ENCODE peak calls at places on chromosomes 1 and 21, in four cellular contexts. One of them, this sample, is unnamed.

GRCh38 chr1:203166192-203166940 is 9.3 kb downstream of the MYBPH start:
- DNase-seq in neural progenitor cell: no peak
- DNase-seq in MM.1S: peak
- DNase-seq in RWPE2: no peak
- DNase-seq in this sample: no peak

GRCh38 chr1:233473549-233474204 is 140.2 kb upstream of the KCNK1 start:
- DNase-seq in RWPE2: no peak
- DNase-seq in neural progenitor cell: no peak
- DNase-seq in MM.1S: no peak
- DNase-seq in this sample: no peak

GRCh38 chr1:235093685-235094592 is 34.7 kb downstream of the TOMM20 start:
- DNase-seq in RWPE2: no peak
- DNase-seq in MM.1S: peak
- DNase-seq in neural progenitor cell: peak
- DNase-seq in this sample: peak

GRCh38 chr21:36127250-36127904 is 7.5 kb upstream of the CBR3 start:
- DNase-seq in neural progenitor cell: no peak
- DNase-seq in MM.1S: no peak
- DNase-seq in RWPE2: no peak
- DNase-seq in this sample: no peak

GRCh38 chr21:45970674-45971486 is 10.7 kb upstream of the COL6A1 start:
- DNase-seq in RWPE2: peak
- DNase-seq in neural progenitor cell: peak
- DNase-seq in MM.1S: peak
- DNase-seq in this sample: no peak

GRCh38 chr1:58442114-58442513 is 104.4 kb downstream of the OMA1 start:
- DNase-seq in MM.1S: no peak
- DNase-seq in neural progenitor cell: no peak
- DNase-seq in RWPE2: no peak
- DNase-seq in this sample: no peak

GRCh38 chr1:165910764-165911421 is 83.5 kb downstream of the UCK2 start:
- DNase-seq in neural progenitor cell: no peak
- DNase-seq in MM.1S: no peak
- DNase-seq in RWPE2: peak
- DNase-seq in this sample: no peak

GRCh38 chr1:59433440-59433813 is 136.5 kb downstream of the FGGY start:
- DNase-seq in RWPE2: no peak
- DNase-seq in MM.1S: no peak
- DNase-seq in neural progenitor cell: no peak
- DNase-seq in this sample: no peak

GRCh38 chr1:153546796-153547559 is 1.4 kb upstream of the S100A4 start:
- DNase-seq in RWPE2: peak
- DNase-seq in MM.1S: no peak
- DNase-seq in neural progenitor cell: no peak
- DNase-seq in this sample: no peak

GRCh38 chr1:164703415-164703814 is 144.4 kb downstream of the PBX1 start:
- DNase-seq in MM.1S: no peak
- DNase-seq in neural progenitor cell: no peak
- DNase-seq in RWPE2: no peak
- DNase-seq in this sample: no peak

GRCh38 chr1:152164542-152165136 is 5.6 kb upstream of the RPTN start:
- DNase-seq in RWPE2: no peak
- DNase-seq in MM.1S: no peak
- DNase-seq in neural progenitor cell: no peak
- DNase-seq in this sample: no peak

GRCh38 chr1:54810144-54810942 is 9.2 kb upstream of the TTC22 start:
- DNase-seq in RWPE2: no peak
- DNase-seq in neural progenitor cell: peak
- DNase-seq in MM.1S: peak
- DNase-seq in this sample: peak

GRCh38 chr1:26130695-26131094 is 19.1 kb downstream of the PDIK1L start:
- DNase-seq in neural progenitor cell: no peak
- DNase-seq in MM.1S: no peak
- DNase-seq in RWPE2: no peak
- DNase-seq in this sample: no peak
- H3K4me3 ChIP-seq in neural progenitor cell: no peak
- H3K4me3 ChIP-seq in MM.1S: no peak
- H3K4me3 ChIP-seq in RWPE2: no peak
- H3K4me3 ChIP-seq in this sample: no peak

GRCh38 chr1:31709060-31709459 is 5.2 kb upstream of the COL16A1 start:
- DNase-seq in RWPE2: no peak
- DNase-seq in MM.1S: no peak
- DNase-seq in neural progenitor cell: no peak
- DNase-seq in this sample: no peak

GRCh38 chr1:31712625-31713024 is 8.8 kb upstream of the COL16A1 start:
- DNase-seq in RWPE2: no peak
- DNase-seq in MM.1S: no peak
- DNase-seq in neural progenitor cell: no peak
- DNase-seq in this sample: no peak

GRCh38 chr1:31715097-31715872 is 11.5 kb upstream of the COL16A1 start:
- DNase-seq in MM.1S: peak
- DNase-seq in RWPE2: no peak
- DNase-seq in neural progenitor cell: peak
- DNase-seq in this sample: no peak

GRCh38 chr1:31714442-31715096 is 10.8 kb upstream of the COL16A1 start:
- DNase-seq in neural progenitor cell: peak
- DNase-seq in MM.1S: peak
- DNase-seq in RWPE2: no peak
- DNase-seq in this sample: no peak

GRCh38 chr1:31712041-31712440 is 8.2 kb upstream of the COL16A1 start:
- DNase-seq in MM.1S: no peak
- DNase-seq in neural progenitor cell: no peak
- DNase-seq in RWPE2: no peak
- DNase-seq in this sample: no peak
- H3K4me3 ChIP-seq in MM.1S: no peak
- H3K4me3 ChIP-seq in neural progenitor cell: no peak
- H3K4me3 ChIP-seq in RWPE2: no peak
- H3K4me3 ChIP-seq in this sample: no peak

GRCh38 chr21:25361765-25362164 is 245.5 kb downstream of the MRPL39 start:
- DNase-seq in MM.1S: no peak
- DNase-seq in RWPE2: no peak
- DNase-seq in neural progenitor cell: no peak
- DNase-seq in this sample: no peak

GRCh38 chr21:25359724-25360123 is 247.6 kb downstream of the MRPL39 start:
- DNase-seq in MM.1S: no peak
- DNase-seq in RWPE2: no peak
- DNase-seq in neural progenitor cell: no peak
- DNase-seq in this sample: no peak

GRCh38 chr21:25361097-25361496 is 246.2 kb downstream of the MRPL39 start:
- DNase-seq in RWPE2: no peak
- DNase-seq in MM.1S: no peak
- DNase-seq in neural progenitor cell: no peak
- DNase-seq in this sample: no peak

GRCh38 chr21:25362375-25363267 is 244.7 kb downstream of the MRPL39 start:
- DNase-seq in RWPE2: no peak
- DNase-seq in neural progenitor cell: no peak
- DNase-seq in MM.1S: no peak
- DNase-seq in this sample: no peak

GRCh38 chr21:25360593-25360992 is 246.7 kb downstream of the MRPL39 start:
- DNase-seq in MM.1S: no peak
- DNase-seq in RWPE2: no peak
- DNase-seq in neural progenitor cell: no peak
- DNase-seq in this sample: no peak
- H3K4me3 ChIP-seq in MM.1S: no peak
- H3K4me3 ChIP-seq in RWPE2: no peak
- H3K4me3 ChIP-seq in neural progenitor cell: no peak
- H3K4me3 ChIP-seq in this sample: no peak

GRCh38 chr1:207470927-207471326 is 16.8 kb downstream of the CR2 start:
- DNase-seq in MM.1S: no peak
- DNase-seq in RWPE2: no peak
- DNase-seq in neural progenitor cell: no peak
- DNase-seq in this sample: peak
- H3K4me3 ChIP-seq in MM.1S: no peak
- H3K4me3 ChIP-seq in RWPE2: no peak
- H3K4me3 ChIP-seq in neural progenitor cell: no peak
- H3K4me3 ChIP-seq in this sample: no peak

GRCh38 chr1:167676205-167676915 is 45.4 kb upstream of the MPZL1 start:
- DNase-seq in MM.1S: no peak
- DNase-seq in RWPE2: no peak
- DNase-seq in neural progenitor cell: no peak
- DNase-seq in this sample: no peak
- H3K4me3 ChIP-seq in MM.1S: no peak
- H3K4me3 ChIP-seq in RWPE2: no peak
- H3K4me3 ChIP-seq in neural progenitor cell: no peak
- H3K4me3 ChIP-seq in this sample: no peak